ENCODE peak calls at places on chromosomes 2 and 18, in seven cellular contexts. X, G, E, Y, H, A and Z are unnamed samples.
A peak's percentile ranks its signal among the peaks of the same experiment; 100 is the strongest.

GRCh38 chr2:143948710-143949109 is 571.2 kb downstream of the ZEB2 start:
- DNase-seq in X (no peak), G (no peak), E (no peak), Y (no peak), H (no peak), A (no peak), Z (no peak)

GRCh38 chr18:35717182-35717581 is 135.6 kb downstream of the GALNT1 start:
- DNase-seq in X (no peak), G (no peak), E (no peak), Y (no peak), H (no peak), A (no peak), Z (no peak)

GRCh38 chr2:65487404-65487803 is 55.0 kb upstream of the SPRED2 start:
- DNase-seq in X (no peak), G (no peak), E (no peak), Y (no peak), H (no peak), A (no peak), Z (no peak)

GRCh38 chr2:210584834-210585233 is 28.4 kb downstream of the CPS1 start:
- DNase-seq in X (peak; percentile 31), G (no peak), E (no peak), Y (no peak), H (peak; percentile 52), A (no peak), Z (no peak)

GRCh38 chr2:160351978-160352377 is 141.6 kb downstream of the RBMS1 start:
- DNase-seq in X (peak; percentile 82), G (no peak), E (no peak), Y (no peak), H (peak; percentile 76), A (no peak), Z (peak; percentile 54)

GRCh38 chr18:3345885-3346284 is 84.0 kb downstream of the MYL12B start:
- DNase-seq in X (peak; percentile 28), G (no peak), E (no peak), Y (no peak), H (no peak), A (no peak), Z (no peak)

GRCh38 chr2:224410946-224411561 is 9.1 kb upstream of the FAM124B start:
- DNase-seq in X (peak; percentile 62), G (no peak), E (no peak), Y (no peak), H (peak; percentile 57), A (no peak), Z (no peak)

GRCh38 chr18:25896178-25896780 is 194.1 kb downstream of the SS18 start:
- DNase-seq in X (peak; percentile 59), G (no peak), E (no peak), Y (peak; percentile 43), H (peak; percentile 41), A (no peak), Z (no peak)

GRCh38 chr2:48170281-48170680 is 264.0 kb upstream of the FBXO11 start:
- DNase-seq in X (no peak), G (no peak), E (no peak), Y (no peak), H (no peak), A (no peak), Z (no peak)

GRCh38 chr18:56891870-56892269 is 240.7 kb downstream of the WDR7 start:
- DNase-seq in X (no peak), G (no peak), E (no peak), Y (no peak), H (no peak), A (no peak), Z (no peak)

GRCh38 chr2:10430886-10431622 is 17.1 kb downstream of the ODC1 start:
- DNase-seq in X (no peak), G (no peak), E (no peak), Y (no peak), H (no peak), A (no peak), Z (no peak)

GRCh38 chr2:24402242-24403092 is 42.1 kb upstream of the ITSN2 start:
- DNase-seq in X (no peak), G (no peak), E (no peak), Y (no peak), H (peak; percentile 3), A (no peak), Z (no peak)

GRCh38 chr2:42031281-42031680 is 16.5 kb upstream of the PKDCC start:
- DNase-seq in X (no peak), G (no peak), E (no peak), Y (no peak), H (no peak), A (no peak), Z (no peak)

GRCh38 chr2:55995206-55995605 is 71.6 kb upstream of the EFEMP1 start:
- DNase-seq in X (peak; percentile 23), G (no peak), E (no peak), Y (no peak), H (no peak), A (no peak), Z (no peak)

GRCh38 chr18:2881490-2882195 is 34.8 kb downstream of the EMILIN2 start:
- DNase-seq in X (peak; percentile 93), G (peak; percentile 54), E (no peak), Y (no peak), H (peak; percentile 85), A (peak; percentile 85), Z (no peak)

GRCh38 chr2:202267495-202267894 is 1.9 kb downstream of the NOP58 start:
- DNase-seq in X (peak; percentile 36), G (no peak), E (no peak), Y (no peak), H (no peak), A (no peak), Z (no peak)

GRCh38 chr2:177874678-177875077 is 197.9 kb downstream of the PDE11A start:
- DNase-seq in X (no peak), G (no peak), E (no peak), Y (no peak), H (no peak), A (no peak), Z (no peak)

GRCh38 chr2:137231616-137232015 is 466.3 kb downstream of the THSD7B start:
- DNase-seq in X (no peak), G (no peak), E (no peak), Y (no peak), H (no peak), A (no peak), Z (no peak)

GRCh38 chr2:102172749-102173148 is 14.1 kb upstream of the IL1RL2 start:
- DNase-seq in X (no peak), G (no peak), E (no peak), Y (no peak), H (no peak), A (no peak), Z (no peak)

GRCh38 chr2:129004940-129005490 is 686.3 kb upstream of the HS6ST1 start:
- DNase-seq in X (no peak), G (no peak), E (no peak), Y (no peak), H (no peak), A (peak; percentile 15), Z (no peak)
- TF ChIP-seq CTCF in X (no peak), G (no peak), E (no peak), Y (no peak), H (no peak), A (no peak), Z (no peak)

GRCh38 chr18:80106482-80107051 is 2.5 kb upstream of the ADNP2 start:
- DNase-seq in X (peak; percentile 13), G (no peak), E (peak; percentile 48), Y (no peak), H (no peak), A (no peak), Z (no peak)
- TF ChIP-seq CTCF in X (no peak), G (no peak), E (no peak), Y (no peak), H (no peak), A (no peak), Z (no peak)

GRCh38 chr18:22471546-22472131 is 53.9 kb upstream of the CTAGE1 start:
- DNase-seq in X (peak; percentile 77), G (peak; percentile 69), E (no peak), Y (no peak), H (peak; percentile 71), A (peak; percentile 74), Z (no peak)

GRCh38 chr18:22469061-22469689 is 51.5 kb upstream of the CTAGE1 start:
- DNase-seq in X (no peak), G (no peak), E (no peak), Y (no peak), H (peak; percentile 44), A (no peak), Z (no peak)

GRCh38 chr18:22468554-22468891 is 50.8 kb upstream of the CTAGE1 start:
- DNase-seq in X (no peak), G (no peak), E (no peak), Y (no peak), H (no peak), A (no peak), Z (no peak)

GRCh38 chr18:22470141-22470510 is 52.4 kb upstream of the CTAGE1 start:
- DNase-seq in X (no peak), G (no peak), E (no peak), Y (no peak), H (peak; percentile 61), A (no peak), Z (no peak)

DNA sequence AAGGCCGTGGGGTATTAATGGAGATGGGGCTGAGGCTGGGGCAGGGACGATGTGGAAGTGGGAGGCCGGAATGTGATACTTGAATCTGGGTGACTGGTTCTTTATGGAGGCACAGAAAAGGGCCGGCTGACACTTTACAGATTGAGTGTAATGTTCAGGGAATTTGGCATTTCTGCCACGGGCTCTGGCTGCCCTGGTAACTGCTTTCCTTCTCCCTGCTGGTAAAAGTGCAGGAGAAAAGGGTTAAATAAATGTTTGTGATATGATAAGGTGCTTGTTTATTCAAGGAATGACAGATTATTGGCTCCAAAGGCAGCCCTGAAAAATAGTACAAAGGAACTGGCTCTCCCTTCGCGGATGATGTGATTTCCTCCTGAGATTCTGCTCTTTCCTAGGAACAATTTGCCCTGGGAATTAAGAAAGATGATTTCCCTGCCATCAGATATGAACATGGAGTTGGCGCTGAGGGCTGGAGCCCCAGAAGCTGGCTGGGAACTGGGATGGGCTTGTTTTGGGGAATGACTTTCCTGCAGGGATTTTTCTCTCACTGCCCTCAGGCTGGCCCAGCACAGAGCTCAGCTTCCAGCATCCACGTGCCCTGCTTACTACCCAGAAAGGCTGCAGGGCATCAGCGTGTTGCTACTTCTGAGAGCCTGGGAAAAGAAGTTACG is 52.9 kb upstream of the CTAGE1 start:
- DNase-seq in X (no peak), G (peak; percentile 42), E (peak; percentile 36), Y (no peak), H (peak; percentile 88), A (peak; percentile 43), Z (no peak)
- TF ChIP-seq CTCF in X (no peak), G (no peak), E (no peak), Y (no peak), H (no peak), A (no peak), Z (no peak)

GRCh38 chr2:75243219-75243618 is 43.9 kb upstream of the TACR1 start:
- DNase-seq in X (no peak), G (no peak), E (no peak), Y (no peak), H (no peak), A (no peak), Z (no peak)

GRCh38 chr2:75237296-75237695 is 38.0 kb upstream of the TACR1 start:
- DNase-seq in X (no peak), G (no peak), E (no peak), Y (no peak), H (no peak), A (no peak), Z (no peak)

GRCh38 chr2:75238670-75239330 is 39.5 kb upstream of the TACR1 start:
- DNase-seq in X (peak; percentile 85), G (no peak), E (no peak), Y (no peak), H (peak; percentile 82), A (no peak), Z (no peak)

GRCh38 chr2:75246441-75247167 is 47.3 kb upstream of the TACR1 start:
- DNase-seq in X (no peak), G (no peak), E (no peak), Y (no peak), H (peak; percentile 21), A (no peak), Z (no peak)

GRCh38 chr2:75241696-75242095 is 42.4 kb upstream of the TACR1 start:
- DNase-seq in X (peak; percentile 43), G (no peak), E (no peak), Y (no peak), H (peak; percentile 13), A (no peak), Z (no peak)
- TF ChIP-seq CTCF in X (peak; percentile 40), G (no peak), E (no peak), Y (peak; percentile 44), H (no peak), A (no peak), Z (no peak)